ENCODE peak calls at places on chromosomes 4 and X, in eight cellular contexts. One of them, this sample, is unnamed.

GRCh38 chr4:177051473-177052060 is 258.1 kb upstream of the NEIL3 start:
- DNase-seq in breast epithelium: no peak
- DNase-seq in right lobe of liver: no peak
- DNase-seq in prostate gland: no peak
- DNase-seq in tibial nerve: no peak
- DNase-seq in A549: peak
- DNase-seq in NB4: peak
- DNase-seq in Peyer's patch: no peak
- DNase-seq in this sample: no peak

GRCh38 chr4:158934996-158935669 is 166.3 kb downstream of the FNIP2 start:
- DNase-seq in breast epithelium: no peak
- DNase-seq in right lobe of liver: no peak
- DNase-seq in prostate gland: no peak
- DNase-seq in tibial nerve: no peak
- DNase-seq in A549: no peak
- DNase-seq in NB4: no peak
- DNase-seq in Peyer's patch: no peak
- DNase-seq in this sample: no peak

GRCh38 chr4:42123071-42123644 is 29.3 kb downstream of the BEND4 start:
- DNase-seq in breast epithelium: no peak
- DNase-seq in right lobe of liver: no peak
- DNase-seq in prostate gland: no peak
- DNase-seq in tibial nerve: no peak
- DNase-seq in A549: no peak
- DNase-seq in NB4: no peak
- DNase-seq in Peyer's patch: no peak
- DNase-seq in this sample: no peak

GRCh38 chrX:7019555-7019954 is 128.0 kb upstream of the STS start:
- DNase-seq in breast epithelium: no peak
- DNase-seq in right lobe of liver: no peak
- DNase-seq in prostate gland: no peak
- DNase-seq in tibial nerve: no peak
- DNase-seq in A549: no peak
- DNase-seq in NB4: peak
- DNase-seq in Peyer's patch: no peak
- DNase-seq in this sample: no peak

GRCh38 chr4:122914292-122914904 is 8.0 kb downstream of the NUDT6 start:
- DNase-seq in breast epithelium: no peak
- DNase-seq in right lobe of liver: no peak
- DNase-seq in prostate gland: no peak
- DNase-seq in tibial nerve: no peak
- DNase-seq in A549: peak
- DNase-seq in NB4: peak
- DNase-seq in Peyer's patch: no peak
- DNase-seq in this sample: no peak

GRCh38 chr4:60201052-60201673 is 999.0 kb upstream of the ADGRL3 start:
- DNase-seq in breast epithelium: no peak
- DNase-seq in right lobe of liver: no peak
- DNase-seq in prostate gland: no peak
- DNase-seq in tibial nerve: peak
- DNase-seq in A549: peak
- DNase-seq in NB4: peak
- DNase-seq in Peyer's patch: no peak
- DNase-seq in this sample: no peak

GRCh38 chrX:1564750-1565683 is 26.4 kb upstream of the AKAP17A start:
- DNase-seq in breast epithelium: no peak
- DNase-seq in right lobe of liver: no peak
- DNase-seq in prostate gland: no peak
- DNase-seq in tibial nerve: no peak
- DNase-seq in A549: no peak
- DNase-seq in NB4: peak
- DNase-seq in Peyer's patch: no peak
- DNase-seq in this sample: no peak

GRCh38 chr4:99946346-99947189 is at the start of gene DNAJB14:
- DNase-seq in breast epithelium: peak
- DNase-seq in right lobe of liver: peak
- DNase-seq in prostate gland: peak
- DNase-seq in tibial nerve: peak
- DNase-seq in A549: peak
- DNase-seq in NB4: peak
- DNase-seq in Peyer's patch: peak
- DNase-seq in this sample: peak

GRCh38 chrX:74450803-74451449 is 29.6 kb downstream of the SLC16A2 start:
- DNase-seq in breast epithelium: no peak
- DNase-seq in right lobe of liver: no peak
- DNase-seq in prostate gland: no peak
- DNase-seq in tibial nerve: no peak
- DNase-seq in A549: peak
- DNase-seq in NB4: peak
- DNase-seq in Peyer's patch: no peak
- DNase-seq in this sample: no peak

GRCh38 chrX:137031517-137032377 is 2.0 kb downstream of the GPR101 start:
- DNase-seq in breast epithelium: no peak
- DNase-seq in right lobe of liver: no peak
- DNase-seq in prostate gland: no peak
- DNase-seq in tibial nerve: no peak
- DNase-seq in A549: peak
- DNase-seq in NB4: no peak
- DNase-seq in Peyer's patch: no peak
- DNase-seq in this sample: no peak

GRCh38 chr4:176769519-176769918 is 23.2 kb downstream of the VEGFC start:
- DNase-seq in breast epithelium: no peak
- DNase-seq in right lobe of liver: no peak
- DNase-seq in prostate gland: no peak
- DNase-seq in tibial nerve: no peak
- DNase-seq in A549: peak
- DNase-seq in NB4: no peak
- DNase-seq in Peyer's patch: no peak
- DNase-seq in this sample: no peak

GRCh38 chr4:174398728-174399127 is 115.0 kb downstream of the CEP44 start:
- DNase-seq in breast epithelium: no peak
- DNase-seq in right lobe of liver: no peak
- DNase-seq in prostate gland: no peak
- DNase-seq in tibial nerve: no peak
- DNase-seq in A549: peak
- DNase-seq in NB4: no peak
- DNase-seq in Peyer's patch: no peak
- DNase-seq in this sample: no peak

GRCh38 chrX:31190221-31190975 is 118.6 kb upstream of the FTHL17 start:
- DNase-seq in breast epithelium: no peak
- DNase-seq in right lobe of liver: no peak
- DNase-seq in prostate gland: no peak
- DNase-seq in tibial nerve: no peak
- DNase-seq in A549: no peak
- DNase-seq in NB4: no peak
- DNase-seq in Peyer's patch: no peak
- DNase-seq in this sample: no peak

GRCh38 chrX:53715336-53715924 is 28.9 kb upstream of the HUWE1 start:
- DNase-seq in breast epithelium: no peak
- DNase-seq in right lobe of liver: no peak
- DNase-seq in prostate gland: no peak
- DNase-seq in tibial nerve: no peak
- DNase-seq in A549: no peak
- DNase-seq in NB4: no peak
- DNase-seq in Peyer's patch: no peak
- DNase-seq in this sample: no peak
- TF ChIP-seq POLR2A in breast epithelium: no peak
- TF ChIP-seq POLR2A in right lobe of liver: no peak
- TF ChIP-seq POLR2A in prostate gland: no peak
- TF ChIP-seq POLR2A in tibial nerve: no peak
- TF ChIP-seq POLR2A in A549: no peak
- TF ChIP-seq POLR2A in NB4: no peak
- TF ChIP-seq POLR2A in Peyer's patch: no peak
- TF ChIP-seq POLR2A in this sample: no peak

GRCh38 chr4:184267673-184268573 is 50.2 kb upstream of the ENPP6 start:
- DNase-seq in breast epithelium: no peak
- DNase-seq in right lobe of liver: peak
- DNase-seq in prostate gland: no peak
- DNase-seq in tibial nerve: no peak
- DNase-seq in A549: peak
- DNase-seq in NB4: peak
- DNase-seq in Peyer's patch: peak
- DNase-seq in this sample: no peak

GRCh38 chr4:184263461-184263860 is 45.8 kb upstream of the ENPP6 start:
- DNase-seq in breast epithelium: no peak
- DNase-seq in right lobe of liver: no peak
- DNase-seq in prostate gland: no peak
- DNase-seq in tibial nerve: no peak
- DNase-seq in A549: no peak
- DNase-seq in NB4: no peak
- DNase-seq in Peyer's patch: no peak
- DNase-seq in this sample: no peak

GRCh38 chr4:184263910-184264732 is 46.4 kb upstream of the ENPP6 start:
- DNase-seq in breast epithelium: peak
- DNase-seq in right lobe of liver: peak
- DNase-seq in prostate gland: peak
- DNase-seq in tibial nerve: peak
- DNase-seq in A549: peak
- DNase-seq in NB4: peak
- DNase-seq in Peyer's patch: peak
- DNase-seq in this sample: peak

GRCh38 chr4:184267206-184267608 is 49.5 kb upstream of the ENPP6 start:
- DNase-seq in breast epithelium: no peak
- DNase-seq in right lobe of liver: no peak
- DNase-seq in prostate gland: no peak
- DNase-seq in tibial nerve: no peak
- DNase-seq in A549: no peak
- DNase-seq in NB4: no peak
- DNase-seq in Peyer's patch: no peak
- DNase-seq in this sample: no peak

DNA sequence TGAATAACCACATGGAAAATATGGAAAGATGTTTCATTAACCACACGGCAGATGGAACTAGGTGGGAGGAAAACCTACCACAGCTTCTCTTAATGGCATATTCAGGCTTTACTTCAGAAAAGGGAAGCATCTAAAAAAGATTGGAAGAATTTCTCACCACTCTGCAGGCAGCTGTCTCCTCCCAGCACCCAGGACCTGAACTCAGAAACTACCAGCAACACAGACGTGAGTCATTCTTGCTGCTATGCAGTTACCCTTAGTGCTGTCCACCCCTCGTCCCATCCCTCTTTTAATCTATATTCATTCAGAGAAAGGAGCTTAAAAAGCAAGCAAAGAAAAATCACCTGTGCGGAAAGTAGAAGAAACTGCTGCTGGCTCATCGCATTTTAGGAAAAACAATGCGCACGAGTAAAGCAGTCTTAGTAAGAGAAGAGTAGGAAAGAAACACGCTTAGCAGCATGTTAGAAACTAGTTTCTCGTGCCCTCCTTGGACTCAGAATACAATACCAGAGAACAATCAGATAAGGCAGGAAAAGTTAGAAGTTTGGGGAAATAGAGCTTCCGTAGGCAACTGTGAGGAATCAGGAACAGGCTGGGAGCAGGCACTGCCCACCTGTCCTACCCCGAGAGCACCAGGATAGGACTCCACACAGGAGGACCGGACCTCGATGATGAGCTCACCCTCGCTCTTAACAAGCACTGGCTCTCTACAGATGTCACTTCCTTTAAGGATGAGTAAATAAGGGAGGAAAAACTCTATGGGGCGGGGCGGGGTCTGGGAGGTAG is 48.1 kb upstream of the ENPP6 start:
- DNase-seq in breast epithelium: no peak
- DNase-seq in right lobe of liver: no peak
- DNase-seq in prostate gland: no peak
- DNase-seq in tibial nerve: no peak
- DNase-seq in A549: peak
- DNase-seq in NB4: peak
- DNase-seq in Peyer's patch: peak
- DNase-seq in this sample: no peak
- TF ChIP-seq POLR2A in breast epithelium: no peak
- TF ChIP-seq POLR2A in right lobe of liver: no peak
- TF ChIP-seq POLR2A in prostate gland: no peak
- TF ChIP-seq POLR2A in tibial nerve: no peak
- TF ChIP-seq POLR2A in A549: peak
- TF ChIP-seq POLR2A in NB4: no peak
- TF ChIP-seq POLR2A in Peyer's patch: no peak
- TF ChIP-seq POLR2A in this sample: no peak

GRCh38 chr4:7042697-7043464 is at the start of gene TADA2B:
- DNase-seq in breast epithelium: peak
- DNase-seq in right lobe of liver: peak
- DNase-seq in prostate gland: peak
- DNase-seq in tibial nerve: peak
- DNase-seq in A549: peak
- DNase-seq in NB4: peak
- DNase-seq in Peyer's patch: peak
- DNase-seq in this sample: peak
- TF ChIP-seq POLR2A in breast epithelium: no peak
- TF ChIP-seq POLR2A in right lobe of liver: no peak
- TF ChIP-seq POLR2A in prostate gland: peak
- TF ChIP-seq POLR2A in tibial nerve: peak
- TF ChIP-seq POLR2A in A549: peak
- TF ChIP-seq POLR2A in NB4: no peak
- TF ChIP-seq POLR2A in Peyer's patch: no peak
- TF ChIP-seq POLR2A in this sample: no peak

DNA sequence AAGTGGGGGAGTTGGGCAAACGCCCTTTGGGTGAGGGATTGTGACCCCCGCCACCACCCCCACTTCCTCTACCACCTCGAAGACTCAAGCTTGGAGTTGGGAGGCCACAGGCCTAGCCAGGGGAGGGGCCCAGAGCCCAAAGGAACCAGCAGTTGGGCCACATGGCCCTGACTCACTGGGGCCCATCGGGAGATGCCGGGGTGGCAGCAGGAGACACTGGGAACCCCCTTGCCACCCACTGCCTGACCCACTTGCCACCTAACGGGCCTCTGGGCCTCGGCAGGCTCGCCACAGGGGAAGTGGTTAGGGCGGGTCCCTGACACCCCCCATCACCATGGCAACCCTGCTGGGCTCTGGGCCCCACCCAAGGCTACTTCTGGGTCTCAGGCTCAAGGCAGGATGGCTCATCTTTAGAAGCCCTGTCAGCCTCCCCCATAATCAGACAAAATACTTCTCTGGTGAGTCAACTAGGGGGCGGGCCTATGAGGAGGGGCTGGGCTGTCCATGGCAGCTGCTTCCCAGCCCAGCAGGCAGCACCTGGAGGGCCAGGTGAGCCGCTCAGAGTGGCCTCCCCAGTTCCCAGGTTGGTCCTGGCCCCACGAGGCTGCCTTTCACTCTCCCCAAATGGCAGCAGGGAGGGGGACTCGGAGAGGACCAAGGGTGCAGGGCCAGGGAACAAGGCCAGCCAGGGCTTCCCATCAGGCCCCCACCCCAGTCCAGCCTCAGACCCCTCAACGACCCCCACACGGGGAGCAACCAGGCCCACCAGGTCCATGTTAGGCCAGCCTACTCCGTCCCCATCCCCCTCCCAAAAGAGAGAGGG is 5.6 kb downstream of the FLNA start:
- DNase-seq in breast epithelium: peak
- DNase-seq in right lobe of liver: no peak
- DNase-seq in prostate gland: peak
- DNase-seq in tibial nerve: peak
- DNase-seq in A549: peak
- DNase-seq in NB4: peak
- DNase-seq in Peyer's patch: peak
- DNase-seq in this sample: peak
- TF ChIP-seq POLR2A in breast epithelium: no peak
- TF ChIP-seq POLR2A in right lobe of liver: no peak
- TF ChIP-seq POLR2A in prostate gland: peak
- TF ChIP-seq POLR2A in tibial nerve: no peak
- TF ChIP-seq POLR2A in A549: peak
- TF ChIP-seq POLR2A in NB4: no peak
- TF ChIP-seq POLR2A in Peyer's patch: no peak
- TF ChIP-seq POLR2A in this sample: no peak